ENCODE peak calls at places on chromosomes 2 and 18, in four cellular contexts. Q, G, P and C are unnamed samples.

GRCh38 chr2:6977095-6977777 is 60.0 kb downstream of the RNF144A start:
- DNase-seq in Q (peak), G (no peak), P (no peak), C (no peak)

GRCh38 chr2:132547089-132547687 is 122.8 kb downstream of the LYPD1 start:
- DNase-seq in Q (peak), G (peak), P (peak), C (peak)

GRCh38 chr2:1115843-1116539 is 165.3 kb downstream of the SNTG2 start:
- DNase-seq in Q (no peak), G (no peak), P (no peak), C (no peak)

GRCh38 chr2:201084863-201085262 is 13.1 kb downstream of the NDUFB3 start:
- DNase-seq in Q (no peak), G (no peak), P (no peak), C (no peak)

GRCh38 chr18:7157760-7158159 is 40.2 kb upstream of the LAMA1 start:
- DNase-seq in Q (no peak), G (no peak), P (no peak), C (no peak)

GRCh38 chr2:94960751-94961150 is 64.8 kb upstream of the MAL start:
- DNase-seq in Q (no peak), G (no peak), P (no peak), C (no peak)

GRCh38 chr2:235595420-235596010 is 101.7 kb downstream of the AGAP1 start:
- DNase-seq in Q (peak), G (peak), P (peak), C (peak)

GRCh38 chr2:23637011-23637778 is 252.2 kb downstream of the KLHL29 start:
- DNase-seq in Q (peak), G (peak), P (peak), C (no peak)

GRCh38 chr2:239245872-239246701 is 154.7 kb downstream of the HDAC4 start:
- DNase-seq in Q (peak), G (no peak), P (no peak), C (no peak)

GRCh38 chr2:120410487-120410886 is 64.6 kb downstream of the INHBB start:
- DNase-seq in Q (no peak), G (no peak), P (no peak), C (no peak)

GRCh38 chr2:109062558-109063325 is 66.3 kb upstream of the SH3RF3 start:
- DNase-seq in Q (no peak), G (peak), P (no peak), C (no peak)

GRCh38 chr18:70659026-70659726 is 370.3 kb downstream of the SOCS6 start:
- DNase-seq in Q (no peak), G (no peak), P (no peak), C (no peak)

GRCh38 chr2:236643480-236643879 is 73.9 kb downstream of the ACKR3 start:
- DNase-seq in Q (no peak), G (no peak), P (no peak), C (no peak)

GRCh38 chr18:46672062-46672970 is 15.3 kb upstream of the LOXHD1 start:
- DNase-seq in Q (no peak), G (no peak), P (no peak), C (no peak)

GRCh38 chr18:24497052-24497754 is 36.8 kb downstream of the HRH4 start:
- DNase-seq in Q (no peak), G (no peak), P (peak), C (no peak)

GRCh38 chr18:59799383-59800015 is 100.3 kb upstream of the PMAIP1 start:
- DNase-seq in Q (no peak), G (no peak), P (no peak), C (peak)

GRCh38 chr2:38409904-38410167 is 32.8 kb upstream of the ATL2 start:
- DNase-seq in Q (no peak), G (no peak), P (no peak), C (no peak)

GRCh38 chr2:186346216-186346615 is 139.8 kb upstream of the ZC3H15 start:
- DNase-seq in Q (no peak), G (no peak), P (no peak), C (no peak)

GRCh38 chr2:231935207-231935524 is 9.0 kb upstream of the NPPC start:
- DNase-seq in Q (no peak), G (no peak), P (no peak), C (no peak)

GRCh38 chr2:19728120-19728519 is 173.7 kb downstream of the TTC32 start:
- DNase-seq in Q (no peak), G (no peak), P (no peak), C (no peak)

GRCh38 chr2:134295441-134295840 is 41.6 kb downstream of the MGAT5 start:
- DNase-seq in Q (no peak), G (no peak), P (no peak), C (no peak)

GRCh38 chr18:3097082-3097481 is 84.1 kb upstream of the LPIN2 start:
- DNase-seq in Q (no peak), G (no peak), P (no peak), C (no peak)

GRCh38 chr2:147712051-147712450 is 132.8 kb upstream of the ACVR2A start:
- DNase-seq in Q (no peak), G (no peak), P (peak), C (no peak)

GRCh38 chr2:238709324-238709723 is 138.6 kb upstream of the TWIST2 start:
- DNase-seq in Q (peak), G (peak), P (no peak), C (no peak)

GRCh38 chr2:126655500-126656310 is at the start of gene GYPC:
- DNase-seq in Q (peak), G (peak), P (no peak), C (peak)

GRCh38 chr2:86216577-86217555 is 17.6 kb downstream of the MRPL35 start:
- DNase-seq in Q (no peak), G (no peak), P (no peak), C (no peak)

GRCh38 chr2:62814132-62814531 is 108.6 kb downstream of the EHBP1 start:
- DNase-seq in Q (no peak), G (no peak), P (peak), C (peak)

GRCh38 chr2:608711-609110 is 68.5 kb downstream of the TMEM18 start:
- DNase-seq in Q (no peak), G (peak), P (no peak), C (no peak)

GRCh38 chr2:205570641-205571040 is 111.7 kb upstream of the NRP2 start:
- DNase-seq in Q (no peak), G (no peak), P (no peak), C (no peak)

GRCh38 chr2:181008418-181008817 is 28.0 kb downstream of the UBE2E3 start:
- DNase-seq in Q (no peak), G (peak), P (no peak), C (no peak)

GRCh38 chr18:47725656-47726055 is 204.8 kb downstream of the SMAD2 start:
- DNase-seq in Q (no peak), G (no peak), P (no peak), C (no peak)

GRCh38 chr18:47729356-47729755 is 201.1 kb downstream of the SMAD2 start:
- DNase-seq in Q (no peak), G (no peak), P (no peak), C (no peak)

GRCh38 chr18:47731276-47731675 is 199.2 kb downstream of the SMAD2 start:
- DNase-seq in Q (no peak), G (no peak), P (no peak), C (no peak)

GRCh38 chr18:47735041-47735440 is 195.4 kb downstream of the SMAD2 start:
- DNase-seq in Q (no peak), G (no peak), P (no peak), C (no peak)

GRCh38 chr18:47730795-47731194 is 199.7 kb downstream of the SMAD2 start:
- DNase-seq in Q (no peak), G (no peak), P (no peak), C (no peak)
- TF ChIP-seq CTCF in Q (no peak), G (peak), P (no peak), C (no peak)

GRCh38 chr2:177782613-177783012 is 290.0 kb downstream of the PDE11A start:
- DNase-seq in Q (no peak), G (no peak), P (no peak), C (no peak)
- TF ChIP-seq CTCF in Q (no peak), G (no peak), P (no peak), C (no peak)

GRCh38 chr18:45526120-45526841 is 89.0 kb upstream of the SLC14A2 start:
- DNase-seq in Q (peak), G (no peak), P (peak), C (no peak)
- TF ChIP-seq CTCF in Q (peak), G (peak), P (peak), C (peak)

DNA sequence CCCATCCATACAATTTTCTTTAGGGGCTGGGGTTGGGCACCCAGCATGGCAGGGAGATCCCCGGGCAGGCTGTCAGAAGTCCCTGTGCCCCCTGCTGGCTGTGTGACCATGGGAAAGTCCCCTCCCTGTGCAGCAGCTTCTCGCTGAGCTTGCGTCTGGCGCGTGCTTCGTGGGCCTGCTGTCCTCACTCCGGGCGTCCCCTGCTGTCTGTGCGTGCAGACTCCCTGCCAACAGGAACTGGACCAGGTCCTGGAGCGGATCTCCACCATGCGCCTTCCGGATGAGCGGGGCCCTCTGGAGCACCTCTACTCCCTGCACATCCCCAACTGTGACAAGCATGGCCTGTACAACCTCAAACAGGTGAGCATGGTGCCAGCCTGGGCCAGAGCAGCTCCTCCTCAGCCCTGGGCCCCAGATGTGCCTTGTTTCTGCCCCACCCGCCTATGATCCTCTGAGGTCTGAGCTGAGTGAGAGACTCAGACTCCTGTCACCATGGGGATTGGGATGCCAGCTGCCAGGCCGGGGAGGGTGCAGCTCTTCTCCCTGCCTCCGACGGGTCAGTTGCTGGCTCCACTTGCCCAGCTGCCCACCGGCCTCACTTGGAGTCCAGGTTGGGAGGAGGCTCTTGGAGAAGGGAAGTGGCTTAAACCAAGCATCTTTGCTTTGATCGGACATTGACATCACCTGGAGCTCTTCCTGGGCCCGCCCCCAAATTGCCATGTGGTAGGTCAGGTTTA is 28.6 kb downstream of the IGFBP2 start:
- DNase-seq in Q (no peak), G (no peak), P (no peak), C (no peak)
- TF ChIP-seq CTCF in Q (no peak), G (no peak), P (peak), C (peak)

GRCh38 chr18:50350699-50351098 is 24.1 kb upstream of the SKA1 start:
- DNase-seq in Q (no peak), G (no peak), P (no peak), C (no peak)

GRCh38 chr18:50358844-50359243 is 16.0 kb upstream of the SKA1 start:
- DNase-seq in Q (no peak), G (no peak), P (no peak), C (no peak)

GRCh38 chr18:50359806-50360205 is 15.0 kb upstream of the SKA1 start:
- DNase-seq in Q (no peak), G (no peak), P (no peak), C (no peak)

GRCh38 chr18:50356036-50356945 is 18.6 kb upstream of the SKA1 start:
- DNase-seq in Q (no peak), G (no peak), P (no peak), C (no peak)
- TF ChIP-seq CTCF in Q (no peak), G (no peak), P (no peak), C (no peak)

GRCh38 chr2:100063459-100063953 is 78.9 kb downstream of the AFF3 start:
- DNase-seq in Q (no peak), G (no peak), P (no peak), C (no peak)
- TF ChIP-seq CTCF in Q (no peak), G (no peak), P (no peak), C (no peak)